ENCODE peak calls at places on chromosome 16, in ten cellular contexts. V, Z, M, O, E, N, W, A, G and T are unnamed samples.

GRCh38 chr16:35142147-35142808 is 1682.9 kb downstream of the TP53TG3F start:
- DNase-seq in G (no peak), M (no peak), O (no peak), E (no peak), V (no peak), N (no peak), A (no peak), Z (no peak), W (no peak), T (no peak)

GRCh38 chr16:48384305-48384981 is 770 bp downstream of the SIAH1 start:
- DNase-seq in A (peak; percentile 20), E (no peak), O (peak; percentile 64), Z (peak; percentile 64), N (no peak), V (peak; percentile 33), M (no peak), G (no peak), W (no peak), T (no peak)

GRCh38 chr16:24041834-24042631 is 206.2 kb downstream of the PRKCB start:
- DNase-seq in M (peak; percentile 46), G (no peak), O (peak; percentile 65), V (peak; percentile 50), E (peak; percentile 26), A (peak; percentile 63), N (peak; percentile 0), W (peak; percentile 44), Z (peak; percentile 63), T (peak; percentile 34)

GRCh38 chr16:24653725-24654124 is 75.7 kb upstream of the TNRC6A start:
- DNase-seq in M (no peak), A (no peak), G (no peak), W (no peak), O (no peak), Z (no peak), V (no peak), N (no peak), E (no peak), T (no peak)

GRCh38 chr16:70160821-70161220 is 12.8 kb upstream of the CLEC18C start:
- DNase-seq in V (no peak), O (no peak), W (no peak), N (no peak), G (no peak), M (no peak), A (no peak), Z (no peak), E (no peak), T (no peak)

GRCh38 chr16:68553186-68553585 is 14.1 kb downstream of the ZFP90 start:
- DNase-seq in A (no peak), O (no peak), Z (no peak), V (no peak), N (no peak), G (no peak), M (no peak), E (no peak), W (no peak), T (no peak)

GRCh38 chr16:49012961-49013726 is 268.5 kb downstream of the CBLN1 start:
- DNase-seq in Z (no peak), M (no peak), V (no peak), A (no peak), O (no peak), N (no peak), G (no peak), E (no peak), W (peak; percentile 49), T (no peak)

GRCh38 chr16:88387177-88387576 is 4.4 kb downstream of the ZNF469 start:
- DNase-seq in A (no peak), M (no peak), V (no peak), Z (no peak), G (no peak), N (no peak), W (no peak), O (no peak), E (no peak), T (no peak)

GRCh38 chr16:14486520-14487303 is 143.3 kb downstream of the PARN start:
- DNase-seq in N (peak; percentile 84), Z (peak; percentile 37), V (no peak), M (no peak), O (peak; percentile 93), W (peak; percentile 29), G (peak; percentile 46), E (peak; percentile 80), A (peak; percentile 94), T (no peak)

GRCh38 chr16:2039286-2040030 is 8.2 kb downstream of the NTHL1 start:
- DNase-seq in N (peak; percentile 64), A (peak; percentile 65), E (no peak), M (no peak), G (no peak), O (peak; percentile 96), Z (no peak), V (no peak), W (peak; percentile 41), T (no peak)

GRCh38 chr16:14007460-14007859 is 63.7 kb upstream of the MRTFB start:
- DNase-seq in W (peak; percentile 77), V (no peak), A (peak; percentile 45), N (peak; percentile 60), O (peak; percentile 43), Z (no peak), E (peak; percentile 68), M (no peak), G (no peak), T (no peak)

GRCh38 chr16:78407191-78407590 is 307.7 kb downstream of the WWOX start:
- DNase-seq in Z (no peak), O (no peak), G (no peak), M (no peak), E (no peak), A (no peak), V (no peak), W (no peak), N (no peak), T (no peak)

GRCh38 chr16:10984509-10984908 is 40.1 kb downstream of the CLEC16A start:
- DNase-seq in E (no peak), N (no peak), A (no peak), O (no peak), G (no peak), M (no peak), W (no peak), V (no peak), Z (no peak), T (no peak)

GRCh38 chr16:20253825-20254224 is 73.5 kb downstream of the GP2 start:
- DNase-seq in V (no peak), O (no peak), Z (no peak), G (no peak), E (no peak), W (no peak), M (no peak), N (no peak), A (no peak), T (no peak)

GRCh38 chr16:6643083-6643686 is 689.5 kb upstream of the RBFOX1 start:
- DNase-seq in Z (peak; percentile 44), O (peak; percentile 45), A (peak; percentile 69), M (no peak), N (peak; percentile 10), E (no peak), V (peak; percentile 2), W (no peak), G (no peak), T (no peak)

GRCh38 chr16:31071861-31072260 is 2.2 kb downstream of the ZNF668 start:
- DNase-seq in O (no peak), M (no peak), N (peak; percentile 94), A (peak; percentile 18), G (no peak), W (peak; percentile 60), V (no peak), Z (no peak), E (peak; percentile 81), T (no peak)

GRCh38 chr16:90019543-90020259 is 445 bp upstream of the DBNDD1 start:
- DNase-seq in W (no peak), M (no peak), E (no peak), V (peak; percentile 64), G (no peak), Z (peak; percentile 74), N (no peak), A (peak; percentile 62), O (peak; percentile 47), T (no peak)

GRCh38 chr16:3317315-3317999 is 12.2 kb downstream of the ZNF75A start:
- DNase-seq in M (no peak), W (no peak), V (no peak), Z (no peak), G (no peak), A (no peak), N (no peak), E (no peak), O (peak; percentile 51), T (no peak)

GRCh38 chr16:49505556-49505955 is 132.0 kb downstream of the C16orf78 start:
- DNase-seq in N (no peak), Z (no peak), M (no peak), W (no peak), G (no peak), A (no peak), E (no peak), V (no peak), O (no peak), T (no peak)

GRCh38 chr16:83185902-83186301 is 559.1 kb downstream of the CDH13 start:
- DNase-seq in W (no peak), A (no peak), G (no peak), M (no peak), Z (no peak), V (no peak), N (no peak), O (no peak), E (no peak), T (no peak)

GRCh38 chr16:14564323-14564722 is 65.7 kb downstream of the PARN start:
- DNase-seq in M (no peak), V (no peak), N (no peak), G (no peak), W (peak; percentile 74), E (no peak), A (no peak), Z (no peak), O (peak; percentile 29), T (no peak)

GRCh38 chr16:15777533-15778203 is 79.2 kb downstream of the MYH11 start:
- DNase-seq in G (no peak), Z (peak; percentile 10), A (peak; percentile 43), M (no peak), V (no peak), O (peak; percentile 79), E (no peak), W (no peak), N (no peak), T (no peak)